ENCODE peak calls at places on chromosomes 5 and 9, in five cellular contexts. One of them, this sample, is unnamed.

GRCh38 chr9:83940590-83941303 is 19.5 kb upstream of the KIF27 start:
- DNase-seq in cardiac muscle cell: no peak
- DNase-seq in stomach: no peak
- DNase-seq in spleen: no peak
- DNase-seq in CD4-positive, alpha-beta T cell: no peak
- DNase-seq in this sample: no peak

GRCh38 chr5:143966280-143966679 is 154.3 kb downstream of the HMHB1 start:
- DNase-seq in cardiac muscle cell: no peak
- DNase-seq in stomach: no peak
- DNase-seq in spleen: no peak
- DNase-seq in CD4-positive, alpha-beta T cell: no peak
- DNase-seq in this sample: no peak

GRCh38 chr9:214488-215448 is at the start of gene DOCK8:
- DNase-seq in cardiac muscle cell: peak
- DNase-seq in stomach: peak
- DNase-seq in spleen: peak
- DNase-seq in CD4-positive, alpha-beta T cell: peak
- DNase-seq in this sample: peak

GRCh38 chr9:91163773-91164471 is 197.8 kb downstream of the AUH start:
- DNase-seq in cardiac muscle cell: no peak
- DNase-seq in stomach: no peak
- DNase-seq in spleen: peak
- DNase-seq in CD4-positive, alpha-beta T cell: no peak
- DNase-seq in this sample: no peak

GRCh38 chr5:98770911-98771322 is 2.5 kb upstream of the RGMB start:
- DNase-seq in cardiac muscle cell: peak
- DNase-seq in stomach: no peak
- DNase-seq in spleen: no peak
- DNase-seq in CD4-positive, alpha-beta T cell: no peak
- DNase-seq in this sample: no peak

GRCh38 chr5:17448877-17449276 is 49.2 kb upstream of the TAF11L2 start:
- DNase-seq in cardiac muscle cell: no peak
- DNase-seq in stomach: no peak
- DNase-seq in spleen: no peak
- DNase-seq in CD4-positive, alpha-beta T cell: no peak
- DNase-seq in this sample: no peak

GRCh38 chr9:135501261-135502167 is 1.0 kb downstream of the MRPS2 start:
- DNase-seq in cardiac muscle cell: no peak
- DNase-seq in stomach: peak
- DNase-seq in spleen: peak
- DNase-seq in CD4-positive, alpha-beta T cell: no peak
- DNase-seq in this sample: peak

GRCh38 chr5:103774736-103775135 is 212.1 kb upstream of the NUDT12 start:
- DNase-seq in cardiac muscle cell: no peak
- DNase-seq in stomach: no peak
- DNase-seq in spleen: no peak
- DNase-seq in CD4-positive, alpha-beta T cell: no peak
- DNase-seq in this sample: no peak

GRCh38 chr5:1840741-1841521 is 39.7 kb downstream of the NDUFS6 start:
- DNase-seq in cardiac muscle cell: peak
- DNase-seq in stomach: no peak
- DNase-seq in spleen: peak
- DNase-seq in CD4-positive, alpha-beta T cell: no peak
- DNase-seq in this sample: no peak

GRCh38 chr9:112120046-112120373 is 55.1 kb downstream of the SUSD1 start:
- DNase-seq in cardiac muscle cell: no peak
- DNase-seq in stomach: no peak
- DNase-seq in spleen: no peak
- DNase-seq in CD4-positive, alpha-beta T cell: no peak
- DNase-seq in this sample: no peak
- H3K27ac ChIP-seq in cardiac muscle cell: no peak
- H3K27ac ChIP-seq in stomach: peak
- H3K27ac ChIP-seq in spleen: no peak
- H3K27ac ChIP-seq in CD4-positive, alpha-beta T cell: no peak
- H3K27ac ChIP-seq in this sample: peak

GRCh38 chr5:94103507-94104245 is 362.3 kb upstream of the POU5F2 start:
- DNase-seq in cardiac muscle cell: no peak
- DNase-seq in stomach: no peak
- DNase-seq in spleen: no peak
- DNase-seq in CD4-positive, alpha-beta T cell: no peak
- DNase-seq in this sample: no peak
- TF ChIP-seq CTCF in cardiac muscle cell: no peak
- TF ChIP-seq CTCF in stomach: no peak
- TF ChIP-seq CTCF in spleen: no peak
- TF ChIP-seq CTCF in CD4-positive, alpha-beta T cell: no peak
- TF ChIP-seq CTCF in this sample: no peak

DNA sequence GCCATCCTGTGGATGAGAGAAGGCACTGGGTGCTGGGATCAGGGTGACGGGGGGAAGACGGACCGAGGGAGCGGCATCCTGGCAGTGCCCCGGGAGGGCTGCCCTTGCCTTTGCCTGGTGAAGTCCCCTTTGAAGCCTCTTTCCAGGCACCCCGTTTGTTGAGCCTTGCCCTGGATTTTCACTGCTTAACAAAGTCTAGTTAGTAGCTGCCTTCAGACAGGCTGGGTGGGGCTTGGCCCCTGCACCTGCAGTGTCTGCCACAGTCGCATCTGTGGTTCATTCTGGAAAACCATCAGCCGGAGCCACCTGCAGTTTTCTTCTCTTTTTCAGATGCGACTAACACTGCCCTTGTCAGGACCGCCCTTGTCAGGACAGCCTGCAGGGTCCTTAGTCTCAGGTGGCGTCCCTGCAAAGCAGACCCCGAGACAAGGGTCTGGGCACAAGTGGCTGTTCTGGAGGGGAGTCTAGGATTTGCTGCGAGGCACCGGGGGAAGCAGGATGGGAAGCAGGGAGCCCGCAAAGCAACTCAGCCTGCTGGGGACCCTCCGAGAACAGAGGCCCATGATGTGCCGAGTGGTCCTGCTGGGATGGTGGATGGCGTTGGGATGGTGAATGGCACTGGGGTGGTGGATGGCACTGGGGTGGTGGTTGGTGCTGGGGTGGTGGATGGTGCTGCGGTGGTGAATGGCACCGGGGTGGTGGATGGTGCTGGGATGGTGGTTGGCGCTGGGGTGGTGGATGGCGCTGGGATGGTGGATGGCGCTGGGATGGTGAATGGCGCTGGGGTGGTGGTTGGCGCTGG is 147.9 kb upstream of the COL5A1 start:
- DNase-seq in cardiac muscle cell: no peak
- DNase-seq in stomach: no peak
- DNase-seq in spleen: peak
- DNase-seq in CD4-positive, alpha-beta T cell: no peak
- DNase-seq in this sample: peak
- H3K27ac ChIP-seq in cardiac muscle cell: no peak
- H3K27ac ChIP-seq in stomach: no peak
- H3K27ac ChIP-seq in spleen: no peak
- H3K27ac ChIP-seq in CD4-positive, alpha-beta T cell: no peak
- H3K27ac ChIP-seq in this sample: no peak

DNA sequence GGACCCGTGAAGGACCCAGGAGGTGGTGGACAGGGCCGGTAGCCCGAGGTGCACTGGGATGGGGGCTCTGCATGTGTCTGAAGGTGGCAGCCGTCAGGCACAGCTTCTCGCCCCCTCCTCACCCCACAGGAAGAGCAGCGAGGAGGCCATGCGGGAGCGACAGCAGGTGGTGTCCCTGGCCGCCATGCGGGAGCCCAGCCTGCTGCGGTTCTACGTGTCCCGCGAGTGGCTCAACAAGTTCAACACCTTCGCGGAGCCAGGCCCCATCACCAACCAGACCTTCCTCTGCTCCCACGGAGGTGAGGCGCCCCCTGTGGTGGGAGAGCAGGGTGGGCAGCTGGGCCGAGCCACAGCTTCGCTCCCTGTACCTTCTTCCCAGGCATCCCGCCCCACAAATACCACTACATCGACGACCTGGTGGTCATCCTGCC is 39.9 kb downstream of the USP20 start:
- DNase-seq in cardiac muscle cell: no peak
- DNase-seq in stomach: no peak
- DNase-seq in spleen: no peak
- DNase-seq in CD4-positive, alpha-beta T cell: no peak
- DNase-seq in this sample: no peak
- TF ChIP-seq CTCF in cardiac muscle cell: peak
- TF ChIP-seq CTCF in stomach: no peak
- TF ChIP-seq CTCF in spleen: no peak
- TF ChIP-seq CTCF in CD4-positive, alpha-beta T cell: no peak
- TF ChIP-seq CTCF in this sample: peak

DNA sequence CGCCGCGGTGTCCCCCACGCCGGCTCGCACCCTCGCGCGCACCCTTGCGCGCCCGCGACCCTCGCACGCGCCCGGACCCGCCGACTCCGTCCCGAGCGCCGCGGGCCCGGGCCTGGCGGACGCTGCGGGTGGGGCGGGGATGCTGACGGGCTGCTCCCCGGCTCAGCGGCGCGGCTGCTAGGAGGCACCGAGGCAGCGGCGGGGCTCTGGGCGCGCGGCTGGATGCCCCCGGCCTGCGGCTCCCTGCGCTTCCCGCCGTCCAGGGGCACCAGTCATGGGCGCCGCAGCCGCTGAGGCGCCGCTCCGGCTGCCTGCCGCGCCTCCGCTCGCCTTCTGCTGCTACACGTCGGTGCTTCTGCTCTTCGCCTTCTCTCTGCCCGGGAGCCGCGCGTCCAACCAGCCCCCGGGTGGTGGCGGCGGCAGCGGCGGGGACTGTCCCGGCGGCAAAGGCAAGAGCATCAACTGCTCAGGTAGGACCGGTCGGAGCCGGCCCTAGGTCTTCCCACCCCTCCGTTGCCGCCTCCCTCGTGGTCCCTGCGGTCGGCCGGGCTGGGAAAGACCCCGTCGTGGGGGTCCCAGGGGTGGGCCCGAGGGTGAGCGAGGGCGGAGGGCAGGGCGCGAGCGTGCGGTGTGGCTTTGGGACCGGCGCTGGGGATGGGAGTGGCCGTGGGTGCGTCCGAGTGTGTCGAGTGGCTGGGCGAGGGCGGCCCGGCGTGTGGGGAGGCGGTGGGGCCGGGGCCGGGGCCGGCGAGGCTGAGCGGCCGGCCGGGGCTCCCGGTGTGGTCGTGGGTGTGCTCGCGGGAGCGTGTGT is 527 bp downstream of the TMEFF1 start:
- DNase-seq in cardiac muscle cell: peak
- DNase-seq in stomach: peak
- DNase-seq in spleen: peak
- DNase-seq in CD4-positive, alpha-beta T cell: peak
- DNase-seq in this sample: peak
- H3K27ac ChIP-seq in cardiac muscle cell: no peak
- H3K27ac ChIP-seq in stomach: no peak
- H3K27ac ChIP-seq in spleen: no peak
- H3K27ac ChIP-seq in CD4-positive, alpha-beta T cell: no peak
- H3K27ac ChIP-seq in this sample: no peak

GRCh38 chr5:74673011-74673790 is 11.8 kb upstream of the HEXB start:
- DNase-seq in cardiac muscle cell: peak
- DNase-seq in stomach: no peak
- DNase-seq in spleen: no peak
- DNase-seq in CD4-positive, alpha-beta T cell: no peak
- DNase-seq in this sample: no peak
- TF ChIP-seq CTCF in cardiac muscle cell: peak
- TF ChIP-seq CTCF in stomach: peak
- TF ChIP-seq CTCF in spleen: peak
- TF ChIP-seq CTCF in CD4-positive, alpha-beta T cell: peak
- TF ChIP-seq CTCF in this sample: peak

GRCh38 chr5:172450861-172451695 is 3.2 kb downstream of the SH3PXD2B start:
- DNase-seq in cardiac muscle cell: peak
- DNase-seq in stomach: no peak
- DNase-seq in spleen: peak
- DNase-seq in CD4-positive, alpha-beta T cell: peak
- DNase-seq in this sample: no peak
- H3K27ac ChIP-seq in cardiac muscle cell: no peak
- H3K27ac ChIP-seq in stomach: peak
- H3K27ac ChIP-seq in spleen: no peak
- H3K27ac ChIP-seq in CD4-positive, alpha-beta T cell: no peak
- H3K27ac ChIP-seq in this sample: no peak

GRCh38 chr9:4301302-4301701 is 1.4 kb upstream of the GLIS3 start:
- DNase-seq in cardiac muscle cell: peak
- DNase-seq in stomach: no peak
- DNase-seq in spleen: no peak
- DNase-seq in CD4-positive, alpha-beta T cell: no peak
- DNase-seq in this sample: no peak
- TF ChIP-seq CTCF in cardiac muscle cell: no peak
- TF ChIP-seq CTCF in stomach: no peak
- TF ChIP-seq CTCF in spleen: no peak
- TF ChIP-seq CTCF in CD4-positive, alpha-beta T cell: no peak
- TF ChIP-seq CTCF in this sample: no peak

GRCh38 chr9:129225815-129226214 is 47.8 kb upstream of the IER5L start:
- DNase-seq in cardiac muscle cell: peak
- DNase-seq in stomach: peak
- DNase-seq in spleen: peak
- DNase-seq in CD4-positive, alpha-beta T cell: no peak
- DNase-seq in this sample: peak
- H3K27ac ChIP-seq in cardiac muscle cell: peak
- H3K27ac ChIP-seq in stomach: no peak
- H3K27ac ChIP-seq in spleen: peak
- H3K27ac ChIP-seq in CD4-positive, alpha-beta T cell: no peak
- H3K27ac ChIP-seq in this sample: peak

This sample was measured in upper lobe of right lung.